ENCODE peak calls at places on chromosome 21, in five cellular contexts. One of them, this sample, is unnamed. For H3K4me1, the result is how much of the 10 kb centered on the place peaks cover.

GRCh38 chr21:40254540-40255455 is 387.6 kb downstream of the PCP4 start:
- DNase-seq in fibroblast of lung: peak
- DNase-seq in naive thymus-derived CD4-positive, alpha-beta T cell: no peak
- DNase-seq in heart left ventricle: no peak
- DNase-seq in IMR-90: no peak
- DNase-seq in this sample: no peak

GRCh38 chr21:27513825-27514224 is 546.9 kb upstream of the ADAMTS5 start:
- DNase-seq in heart left ventricle: no peak
- DNase-seq in naive thymus-derived CD4-positive, alpha-beta T cell: no peak
- DNase-seq in fibroblast of lung: no peak
- DNase-seq in IMR-90: no peak
- DNase-seq in this sample: no peak

GRCh38 chr21:37878946-37879660 is 37.2 kb downstream of the KCNJ6 start:
- DNase-seq in heart left ventricle: no peak
- DNase-seq in IMR-90: peak
- DNase-seq in fibroblast of lung: peak
- DNase-seq in naive thymus-derived CD4-positive, alpha-beta T cell: no peak
- DNase-seq in this sample: no peak

GRCh38 chr21:41615613-41616012 is 107.7 kb upstream of the TMPRSS2 start:
- DNase-seq in IMR-90: peak
- DNase-seq in naive thymus-derived CD4-positive, alpha-beta T cell: no peak
- DNase-seq in fibroblast of lung: peak
- DNase-seq in heart left ventricle: no peak
- DNase-seq in this sample: no peak

GRCh38 chr21:43771199-43771675 is 4.9 kb downstream of the CSTB start:
- DNase-seq in naive thymus-derived CD4-positive, alpha-beta T cell: no peak
- DNase-seq in fibroblast of lung: no peak
- DNase-seq in IMR-90: no peak
- DNase-seq in heart left ventricle: no peak
- DNase-seq in this sample: no peak

GRCh38 chr21:43719748-43720538 is 1.0 kb downstream of the PDXK start:
- DNase-seq in naive thymus-derived CD4-positive, alpha-beta T cell: no peak
- DNase-seq in IMR-90: no peak
- DNase-seq in heart left ventricle: no peak
- DNase-seq in fibroblast of lung: no peak
- DNase-seq in this sample: no peak

GRCh38 chr21:37200641-37201480 is 66.3 kb downstream of the VPS26C start:
- DNase-seq in fibroblast of lung: no peak
- DNase-seq in IMR-90: no peak
- DNase-seq in heart left ventricle: no peak
- DNase-seq in naive thymus-derived CD4-positive, alpha-beta T cell: no peak
- DNase-seq in this sample: no peak

GRCh38 chr21:38254970-38255369 is 1.8 kb upstream of the KCNJ15 start:
- DNase-seq in heart left ventricle: no peak
- DNase-seq in fibroblast of lung: no peak
- DNase-seq in IMR-90: no peak
- DNase-seq in naive thymus-derived CD4-positive, alpha-beta T cell: no peak
- DNase-seq in this sample: no peak

GRCh38 chr21:37198989-37199924 is 67.9 kb downstream of the VPS26C start:
- DNase-seq in heart left ventricle: no peak
- DNase-seq in IMR-90: peak
- DNase-seq in fibroblast of lung: peak
- DNase-seq in naive thymus-derived CD4-positive, alpha-beta T cell: no peak
- DNase-seq in this sample: no peak

GRCh38 chr21:33198346-33199135 is 31.2 kb upstream of the IFNAR2 start:
- DNase-seq in fibroblast of lung: peak
- DNase-seq in IMR-90: peak
- DNase-seq in heart left ventricle: peak
- DNase-seq in naive thymus-derived CD4-positive, alpha-beta T cell: no peak
- DNase-seq in this sample: peak

GRCh38 chr21:36882776-36883175 is 83.7 kb downstream of the HLCS start:
- DNase-seq in IMR-90: peak
- DNase-seq in fibroblast of lung: peak
- DNase-seq in naive thymus-derived CD4-positive, alpha-beta T cell: no peak
- DNase-seq in heart left ventricle: no peak
- DNase-seq in this sample: no peak

GRCh38 chr21:43994085-43994484 is 18.0 kb upstream of the TRAPPC10 start:
- DNase-seq in naive thymus-derived CD4-positive, alpha-beta T cell: no peak
- DNase-seq in IMR-90: no peak
- DNase-seq in heart left ventricle: no peak
- DNase-seq in fibroblast of lung: no peak
- DNase-seq in this sample: no peak

GRCh38 chr21:16942703-16943102 is 570.1 kb upstream of the CXADR start:
- DNase-seq in IMR-90: peak
- DNase-seq in naive thymus-derived CD4-positive, alpha-beta T cell: no peak
- DNase-seq in fibroblast of lung: peak
- DNase-seq in heart left ventricle: no peak
- DNase-seq in this sample: no peak

GRCh38 chr21:31946236-31946635 is 73.4 kb downstream of the HUNK start:
- DNase-seq in fibroblast of lung: no peak
- DNase-seq in heart left ventricle: no peak
- DNase-seq in IMR-90: peak
- DNase-seq in naive thymus-derived CD4-positive, alpha-beta T cell: no peak
- DNase-seq in this sample: no peak

GRCh38 chr21:44065428-44065827 is 41.8 kb upstream of the PWP2 start:
- DNase-seq in naive thymus-derived CD4-positive, alpha-beta T cell: peak
- DNase-seq in fibroblast of lung: peak
- DNase-seq in heart left ventricle: no peak
- DNase-seq in IMR-90: peak
- DNase-seq in this sample: no peak

GRCh38 chr21:39874759-39875158 is 7.5 kb downstream of the PCP4 start:
- DNase-seq in fibroblast of lung: no peak
- DNase-seq in naive thymus-derived CD4-positive, alpha-beta T cell: no peak
- DNase-seq in heart left ventricle: no peak
- DNase-seq in IMR-90: no peak
- DNase-seq in this sample: no peak

GRCh38 chr21:31684918-31685317 is 25.4 kb downstream of the SOD1 start:
- DNase-seq in fibroblast of lung: no peak
- DNase-seq in IMR-90: no peak
- DNase-seq in heart left ventricle: no peak
- DNase-seq in naive thymus-derived CD4-positive, alpha-beta T cell: no peak
- DNase-seq in this sample: no peak

GRCh38 chr21:39863111-39863510 is 4.1 kb upstream of the PCP4 start:
- DNase-seq in fibroblast of lung: peak
- DNase-seq in heart left ventricle: no peak
- DNase-seq in naive thymus-derived CD4-positive, alpha-beta T cell: no peak
- DNase-seq in IMR-90: no peak
- DNase-seq in this sample: no peak

GRCh38 chr21:38266732-38267131 is 9.9 kb downstream of the KCNJ15 start:
- DNase-seq in fibroblast of lung: peak
- DNase-seq in heart left ventricle: no peak
- DNase-seq in naive thymus-derived CD4-positive, alpha-beta T cell: no peak
- DNase-seq in IMR-90: peak
- DNase-seq in this sample: no peak

GRCh38 chr21:39660596-39660995 is 47.9 kb downstream of the B3GALT5 start:
- DNase-seq in naive thymus-derived CD4-positive, alpha-beta T cell: no peak
- DNase-seq in heart left ventricle: peak
- DNase-seq in fibroblast of lung: peak
- DNase-seq in IMR-90: peak
- DNase-seq in this sample: peak

GRCh38 chr21:41326414-41327080 is 9.9 kb downstream of the FAM3B start:
- DNase-seq in IMR-90: no peak
- DNase-seq in heart left ventricle: no peak
- DNase-seq in naive thymus-derived CD4-positive, alpha-beta T cell: no peak
- DNase-seq in fibroblast of lung: no peak
- DNase-seq in this sample: no peak

GRCh38 chr21:32256873-32257620 is 21.8 kb downstream of the MIS18A start:
- DNase-seq in IMR-90: peak
- DNase-seq in heart left ventricle: peak
- DNase-seq in naive thymus-derived CD4-positive, alpha-beta T cell: no peak
- DNase-seq in fibroblast of lung: peak
- DNase-seq in this sample: peak

GRCh38 chr21:17732306-17732705 is 86.8 kb downstream of the C21orf91 start:
- DNase-seq in naive thymus-derived CD4-positive, alpha-beta T cell: no peak
- DNase-seq in fibroblast of lung: peak
- DNase-seq in IMR-90: peak
- DNase-seq in heart left ventricle: no peak
- DNase-seq in this sample: no peak

GRCh38 chr21:38766987-38767722 is 38.6 kb upstream of the ETS2 start:
- DNase-seq in IMR-90: no peak
- DNase-seq in naive thymus-derived CD4-positive, alpha-beta T cell: peak
- DNase-seq in heart left ventricle: no peak
- DNase-seq in fibroblast of lung: no peak
- DNase-seq in this sample: no peak

GRCh38 chr21:36820176-36821031 is 121.5 kb downstream of the SIM2 start:
- DNase-seq in heart left ventricle: no peak
- DNase-seq in IMR-90: no peak
- DNase-seq in fibroblast of lung: peak
- DNase-seq in naive thymus-derived CD4-positive, alpha-beta T cell: no peak
- DNase-seq in this sample: no peak

GRCh38 chr21:29302340-29302991 is 3.7 kb downstream of the BACH1 start:
- DNase-seq in IMR-90: peak
- DNase-seq in heart left ventricle: no peak
- DNase-seq in fibroblast of lung: peak
- DNase-seq in naive thymus-derived CD4-positive, alpha-beta T cell: no peak
- DNase-seq in this sample: no peak
- H3K4me1 ChIP-seq in IMR-90: under half
- H3K4me1 ChIP-seq in heart left ventricle: half or more
- H3K4me1 ChIP-seq in fibroblast of lung: under half
- H3K4me1 ChIP-seq in naive thymus-derived CD4-positive, alpha-beta T cell: under half
- H3K4me1 ChIP-seq in this sample: under half

GRCh38 chr21:35041122-35041521 is 8.0 kb downstream of the RUNX1 start:
- DNase-seq in naive thymus-derived CD4-positive, alpha-beta T cell: no peak
- DNase-seq in IMR-90: no peak
- DNase-seq in fibroblast of lung: no peak
- DNase-seq in heart left ventricle: no peak
- DNase-seq in this sample: no peak

GRCh38 chr21:35036521-35037383 is 12.3 kb downstream of the RUNX1 start:
- DNase-seq in fibroblast of lung: no peak
- DNase-seq in IMR-90: no peak
- DNase-seq in heart left ventricle: no peak
- DNase-seq in naive thymus-derived CD4-positive, alpha-beta T cell: no peak
- DNase-seq in this sample: no peak

GRCh38 chr21:35039595-35040291 is 9.4 kb downstream of the RUNX1 start:
- DNase-seq in heart left ventricle: no peak
- DNase-seq in naive thymus-derived CD4-positive, alpha-beta T cell: no peak
- DNase-seq in fibroblast of lung: no peak
- DNase-seq in IMR-90: no peak
- DNase-seq in this sample: no peak

GRCh38 chr21:35037384-35038105 is 11.6 kb downstream of the RUNX1 start:
- DNase-seq in fibroblast of lung: no peak
- DNase-seq in naive thymus-derived CD4-positive, alpha-beta T cell: no peak
- DNase-seq in IMR-90: no peak
- DNase-seq in heart left ventricle: no peak
- DNase-seq in this sample: no peak

GRCh38 chr21:35038772-35039145 is 10.3 kb downstream of the RUNX1 start:
- DNase-seq in IMR-90: no peak
- DNase-seq in heart left ventricle: no peak
- DNase-seq in naive thymus-derived CD4-positive, alpha-beta T cell: no peak
- DNase-seq in fibroblast of lung: no peak
- DNase-seq in this sample: no peak
- H3K4me1 ChIP-seq in IMR-90: under half
- H3K4me1 ChIP-seq in heart left ventricle: under half
- H3K4me1 ChIP-seq in naive thymus-derived CD4-positive, alpha-beta T cell: half or more
- H3K4me1 ChIP-seq in fibroblast of lung: under half
- H3K4me1 ChIP-seq in this sample: under half

GRCh38 chr21:42681296-42682206 is 28.1 kb downstream of the PDE9A start:
- DNase-seq in naive thymus-derived CD4-positive, alpha-beta T cell: peak
- DNase-seq in heart left ventricle: no peak
- DNase-seq in fibroblast of lung: no peak
- DNase-seq in IMR-90: no peak
- DNase-seq in this sample: no peak

GRCh38 chr21:42678618-42679295 is 25.3 kb downstream of the PDE9A start:
- DNase-seq in fibroblast of lung: no peak
- DNase-seq in IMR-90: no peak
- DNase-seq in naive thymus-derived CD4-positive, alpha-beta T cell: no peak
- DNase-seq in heart left ventricle: no peak
- DNase-seq in this sample: no peak

GRCh38 chr21:42679319-42679981 is 26.0 kb downstream of the PDE9A start:
- DNase-seq in fibroblast of lung: no peak
- DNase-seq in IMR-90: no peak
- DNase-seq in naive thymus-derived CD4-positive, alpha-beta T cell: no peak
- DNase-seq in heart left ventricle: no peak
- DNase-seq in this sample: no peak

GRCh38 chr21:42679982-42680330 is 26.5 kb downstream of the PDE9A start:
- DNase-seq in fibroblast of lung: no peak
- DNase-seq in naive thymus-derived CD4-positive, alpha-beta T cell: no peak
- DNase-seq in IMR-90: no peak
- DNase-seq in heart left ventricle: no peak
- DNase-seq in this sample: no peak

DNA sequence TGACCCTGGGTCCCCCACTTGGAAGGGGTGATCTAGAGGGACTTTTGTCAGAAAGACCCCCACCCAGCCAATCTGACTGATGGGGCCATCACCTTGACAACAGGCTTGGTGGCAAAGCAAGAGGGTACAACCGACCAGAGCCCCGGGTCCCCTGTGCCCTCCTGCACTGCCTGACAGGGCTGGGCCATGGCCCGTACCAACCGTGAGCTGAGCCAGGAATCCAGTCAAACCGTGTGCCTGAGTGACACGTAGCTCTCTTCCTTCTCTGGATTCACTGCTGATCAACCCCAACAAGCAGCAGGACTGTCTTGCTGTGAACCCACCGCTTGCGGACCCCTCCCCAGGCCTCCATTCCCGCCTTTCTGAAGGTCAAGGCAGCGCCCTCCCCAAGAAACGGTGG is 27.0 kb downstream of the PDE9A start:
- DNase-seq in heart left ventricle: no peak
- DNase-seq in naive thymus-derived CD4-positive, alpha-beta T cell: no peak
- DNase-seq in IMR-90: no peak
- DNase-seq in fibroblast of lung: no peak
- DNase-seq in this sample: no peak
- H3K4me1 ChIP-seq in heart left ventricle: under half
- H3K4me1 ChIP-seq in naive thymus-derived CD4-positive, alpha-beta T cell: under half
- H3K4me1 ChIP-seq in IMR-90: under half
- H3K4me1 ChIP-seq in fibroblast of lung: under half
- H3K4me1 ChIP-seq in this sample: under half

GRCh38 chr21:45572231-45572630 is 30.0 kb upstream of the SLC19A1 start:
- DNase-seq in IMR-90: no peak
- DNase-seq in naive thymus-derived CD4-positive, alpha-beta T cell: no peak
- DNase-seq in fibroblast of lung: no peak
- DNase-seq in heart left ventricle: no peak
- DNase-seq in this sample: no peak

GRCh38 chr21:45568383-45568782 is 26.1 kb upstream of the SLC19A1 start:
- DNase-seq in naive thymus-derived CD4-positive, alpha-beta T cell: no peak
- DNase-seq in fibroblast of lung: no peak
- DNase-seq in heart left ventricle: no peak
- DNase-seq in IMR-90: no peak
- DNase-seq in this sample: no peak

GRCh38 chr21:45570826-45571601 is 28.8 kb upstream of the SLC19A1 start:
- DNase-seq in fibroblast of lung: peak
- DNase-seq in heart left ventricle: no peak
- DNase-seq in naive thymus-derived CD4-positive, alpha-beta T cell: no peak
- DNase-seq in IMR-90: peak
- DNase-seq in this sample: no peak

GRCh38 chr21:45571641-45572040 is 29.4 kb upstream of the SLC19A1 start:
- DNase-seq in fibroblast of lung: no peak
- DNase-seq in heart left ventricle: no peak
- DNase-seq in IMR-90: no peak
- DNase-seq in naive thymus-derived CD4-positive, alpha-beta T cell: no peak
- DNase-seq in this sample: no peak

DNA sequence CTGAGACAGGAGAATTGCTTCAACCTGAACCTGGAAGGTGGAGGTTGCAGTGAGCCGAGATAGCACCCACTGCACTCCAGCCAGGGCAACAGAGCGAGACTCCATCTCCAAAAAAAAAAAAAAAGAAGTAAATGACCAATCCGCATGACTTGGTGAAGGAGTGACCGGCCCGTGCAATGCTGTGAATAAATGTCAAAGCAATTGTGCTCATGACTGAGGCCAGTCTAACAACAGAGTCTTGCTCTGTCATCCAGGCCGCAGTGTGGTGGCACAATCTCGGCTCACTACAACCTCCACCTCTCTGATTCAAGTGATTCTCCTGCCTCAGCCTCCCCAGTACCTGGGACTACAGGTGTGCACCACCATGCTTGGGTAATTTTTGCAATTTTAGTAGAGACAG is 27.8 kb upstream of the SLC19A1 start:
- DNase-seq in fibroblast of lung: no peak
- DNase-seq in heart left ventricle: no peak
- DNase-seq in naive thymus-derived CD4-positive, alpha-beta T cell: no peak
- DNase-seq in IMR-90: no peak
- DNase-seq in this sample: no peak
- H3K4me1 ChIP-seq in fibroblast of lung: under half
- H3K4me1 ChIP-seq in heart left ventricle: under half
- H3K4me1 ChIP-seq in naive thymus-derived CD4-positive, alpha-beta T cell: under half
- H3K4me1 ChIP-seq in IMR-90: under half
- H3K4me1 ChIP-seq in this sample: under half